ENCODE peak calls at places on chromosomes 12 and 14, in six cellular contexts. I is lower lobe of right lung, V is kidney epithelial cell, T is sigmoid colon, A is body of pancreas, E is mucosa of descending colon. Q is an unnamed sample.

GRCh38 chr12:32515137-32515860 is 115.9 kb downstream of the FGD4 start:
- DNase-seq in I (no peak), V (no peak), T (no peak), A (no peak), E (no peak), Q (no peak)

GRCh38 chr12:93954160-93955112 is 193.9 kb upstream of the PLXNC1 start:
- DNase-seq in I (no peak), V (no peak), T (peak; percentile 82), A (peak; percentile 10), E (no peak), Q (no peak)

GRCh38 chr14:61503167-61503801 is 181.9 kb downstream of the PRKCH start:
- DNase-seq in I (no peak), V (no peak), T (no peak), A (no peak), E (no peak), Q (no peak)

GRCh38 chr14:99564256-99564902 is 39.6 kb downstream of the CCDC85C start:
- DNase-seq in I (no peak), V (no peak), T (peak; percentile 95), A (peak; percentile 81), E (no peak), Q (peak; percentile 26)

GRCh38 chr14:22339277-22339676 is 249.7 kb downstream of the DAD1 start:
- DNase-seq in I (no peak), V (no peak), T (peak; percentile 94), A (peak; percentile 50), E (peak; percentile 54), Q (no peak)

GRCh38 chr12:109347579-109347978 is at the start of gene MYO1H:
- DNase-seq in I (no peak), V (no peak), T (no peak), A (no peak), E (no peak), Q (no peak)

GRCh38 chr14:63896278-63896720 is 43.5 kb downstream of the SYNE2 start:
- DNase-seq in I (no peak), V (peak; percentile 77), T (peak; percentile 68), A (peak; percentile 70), E (no peak), Q (peak; percentile 33)

GRCh38 chr12:6118891-6119568 is 5.4 kb downstream of the VWF start:
- DNase-seq in I (no peak), V (no peak), T (no peak), A (no peak), E (no peak), Q (no peak)

GRCh38 chr14:67387195-67387594 is 24.8 kb downstream of the PLEK2 start:
- DNase-seq in I (no peak), V (no peak), T (no peak), A (no peak), E (no peak), Q (no peak)

GRCh38 chr12:64900540-64900939 is 76.1 kb downstream of the TBC1D30 start:
- DNase-seq in I (no peak), V (no peak), T (no peak), A (no peak), E (no peak), Q (no peak)

GRCh38 chr14:68278568-68279436 is 459.2 kb downstream of the RAD51B start:
- DNase-seq in I (no peak), V (peak; percentile 88), T (no peak), A (no peak), E (no peak), Q (no peak)

GRCh38 chr12:34402228-34402898 is 380.1 kb downstream of the ALG10 start:
- DNase-seq in I (peak; percentile 24), V (no peak), T (peak; percentile 43), A (peak; percentile 6), E (peak; percentile 7), Q (no peak)

GRCh38 chr14:94598816-94599655 is 13.2 kb upstream of the SERPINA3 start:
- DNase-seq in I (no peak), V (peak; percentile 98), T (peak; percentile 93), A (peak; percentile 97), E (peak; percentile 57), Q (peak; percentile 92)

GRCh38 chr12:81974762-81975161 is 215.6 kb upstream of the PPFIA2 start:
- DNase-seq in I (no peak), V (no peak), T (no peak), A (no peak), E (no peak), Q (no peak)

GRCh38 chr14:72645706-72646105 is 248.2 kb downstream of the DPF3 start:
- DNase-seq in I (no peak), V (no peak), T (no peak), A (no peak), E (no peak), Q (no peak)

GRCh38 chr12:30969606-30970395 is 43.3 kb downstream of the TSPAN11 start:
- DNase-seq in I (no peak), V (no peak), T (no peak), A (no peak), E (peak; percentile 3), Q (no peak)

GRCh38 chr12:76024102-76024781 is 7.3 kb downstream of the PHLDA1 start:
- DNase-seq in I (no peak), V (no peak), T (no peak), A (no peak), E (no peak), Q (no peak)

GRCh38 chr14:72420749-72421452 is 473.0 kb downstream of the DPF3 start:
- DNase-seq in I (peak; percentile 63), V (no peak), T (peak; percentile 78), A (peak; percentile 43), E (peak; percentile 82), Q (no peak)

GRCh38 chr14:105864116-105864515 is 337.7 kb downstream of the TMEM121 start:
- DNase-seq in I (no peak), V (no peak), T (peak; percentile 52), A (no peak), E (no peak), Q (no peak)

GRCh38 chr12:1234073-1234472 is 243.1 kb downstream of the ERC1 start:
- DNase-seq in I (no peak), V (no peak), T (no peak), A (peak; percentile 28), E (no peak), Q (no peak)

GRCh38 chr14:44981198-44981597 is 19.2 kb downstream of the TOGARAM1 start:
- DNase-seq in I (no peak), V (no peak), T (no peak), A (no peak), E (no peak), Q (no peak)

GRCh38 chr14:28742171-28742846 is 24.3 kb upstream of the FOXG1 start:
- DNase-seq in I (no peak), V (no peak), T (no peak), A (no peak), E (no peak), Q (no peak)

GRCh38 chr12:31736472-31736871 is 7.7 kb upstream of the AMN1 start:
- DNase-seq in I (no peak), V (peak; percentile 66), T (no peak), A (no peak), E (no peak), Q (no peak)

GRCh38 chr14:30462358-30462757 is 96.6 kb upstream of the G2E3 start:
- DNase-seq in I (no peak), V (no peak), T (no peak), A (no peak), E (no peak), Q (no peak)

GRCh38 chr14:64983439-64984310 is 3.0 kb upstream of the FNTB start:
- DNase-seq in I (no peak), V (no peak), T (no peak), A (peak; percentile 48), E (no peak), Q (peak; percentile 24)

GRCh38 chr12:64097346-64098105 is 124.6 kb downstream of the KICS2 start:
- DNase-seq in I (no peak), V (no peak), T (no peak), A (no peak), E (no peak), Q (no peak)

GRCh38 chr12:95582230-95583058 is 31.2 kb upstream of the USP44 start:
- DNase-seq in I (no peak), V (no peak), T (no peak), A (no peak), E (no peak), Q (no peak)
- TF ChIP-seq CTCF in I (peak; percentile 50), V (peak; percentile 62), T (peak; percentile 39), A (peak; percentile 66), E (no peak), Q (peak; percentile 48)

DNA sequence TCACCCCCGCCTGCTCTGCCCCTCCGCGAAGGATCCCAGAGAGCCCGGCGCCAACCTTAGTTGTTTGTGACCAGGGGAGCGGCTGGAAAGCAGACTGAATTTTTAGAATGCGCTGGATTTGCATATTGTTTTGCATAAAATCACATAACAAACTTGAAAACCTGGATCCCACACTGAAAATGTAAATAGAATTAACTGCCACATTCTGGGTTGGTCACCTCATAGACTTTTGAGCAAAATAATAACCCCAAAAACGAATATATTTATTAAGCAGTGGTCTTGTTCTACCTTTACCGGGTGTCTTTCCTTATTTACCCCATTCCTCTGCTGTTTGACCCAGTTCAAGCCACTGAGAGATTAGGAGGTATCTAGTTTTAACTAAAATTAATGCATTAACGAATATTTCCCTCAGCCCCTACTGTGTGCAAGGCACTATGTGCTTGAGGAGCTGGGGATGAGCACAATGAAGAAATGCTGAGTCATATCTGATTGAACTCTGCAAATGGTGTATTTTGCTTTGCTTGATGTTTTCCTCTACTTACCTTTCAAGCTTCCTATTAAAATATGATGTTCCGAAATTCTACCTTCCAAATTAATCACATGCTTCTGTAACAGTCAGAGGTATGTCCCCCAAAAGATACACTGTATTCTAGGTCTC is 438 bp upstream of the EGLN3 start:
- DNase-seq in I (no peak), V (no peak), T (no peak), A (no peak), E (no peak), Q (no peak)
- H3K4me3 ChIP-seq in I (peak overlapping the region; percentile 66), V (peak overlapping the region; percentile 54), T (peak overlapping the region; percentile 83), A (peak overlapping the region; percentile 45), E (peak overlapping the region; percentile 45), Q (peak overlapping the region; percentile 64)

DNA sequence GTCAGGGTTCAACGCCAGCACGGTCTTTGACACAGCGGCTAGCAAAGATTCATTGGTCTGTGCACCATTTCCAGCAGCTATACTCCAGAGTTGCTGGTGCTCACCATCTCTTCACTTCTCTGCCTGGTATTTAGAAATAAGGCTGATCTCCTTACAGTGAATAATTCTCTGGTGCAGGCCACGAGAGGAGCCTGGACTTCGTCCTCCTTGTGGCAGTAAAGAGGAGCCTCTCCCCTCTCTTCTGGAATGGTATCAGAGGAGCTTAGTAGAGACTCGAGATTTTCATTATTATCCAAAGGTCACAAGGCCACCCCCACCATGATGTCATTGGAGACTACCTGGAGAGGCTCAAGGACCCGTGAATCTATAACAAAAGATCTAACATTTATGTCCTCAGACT is 30.8 kb upstream of the BCL2L14 start:
- DNase-seq in I (no peak), V (no peak), T (no peak), A (no peak), E (peak; percentile 41), Q (no peak)
- TF ChIP-seq CTCF in I (no peak), V (no peak), T (no peak), A (no peak), E (no peak), Q (no peak)

DNA sequence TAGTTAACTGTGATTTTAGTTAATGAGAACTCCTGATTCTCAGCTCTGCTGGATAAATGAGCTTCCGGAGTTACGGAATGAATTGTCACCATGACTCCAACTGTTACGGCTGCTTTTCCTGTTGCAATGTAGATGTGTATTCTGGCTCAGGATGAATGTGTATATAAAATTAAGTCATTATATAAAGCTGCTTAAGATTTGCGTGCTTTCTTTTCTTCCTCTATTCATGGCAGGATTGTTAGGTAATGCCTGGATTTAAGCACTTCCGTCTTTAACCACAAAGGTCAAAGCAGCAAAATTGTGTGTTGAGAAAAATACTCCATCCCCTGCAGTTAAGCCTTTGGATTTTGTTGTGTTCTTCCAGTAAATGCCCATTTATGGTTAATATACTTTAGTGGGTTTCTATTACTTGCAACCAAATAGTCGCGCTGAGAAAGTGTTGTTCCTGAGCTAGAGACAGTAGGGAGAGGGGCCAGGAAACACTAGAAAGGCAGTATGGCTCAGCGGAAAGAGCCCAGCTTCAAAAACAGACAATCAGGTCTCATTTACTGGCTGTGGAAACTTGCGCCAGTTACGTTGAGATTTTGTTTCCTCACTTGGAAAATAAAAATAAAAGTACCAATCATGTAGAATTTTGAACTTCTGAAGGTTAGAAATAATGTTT is 9.4 kb upstream of the CCDC175 start:
- DNase-seq in I (no peak), V (no peak), T (no peak), A (no peak), E (no peak), Q (no peak)
- H3K4me3 ChIP-seq in I (no peak overlapping the region), V (no peak overlapping the region), T (no peak overlapping the region), A (no peak overlapping the region), E (no peak overlapping the region), Q (no peak overlapping the region)

Q was measured in AG04449.